ENCODE peak calls at places on chromosomes 6 and 20, in five cellular contexts. B is breast epithelium, U is heart left ventricle, H is BE2C, Y is NT2/D1. G is an unnamed sample.

GRCh38 chr6:142821860-142822259 is 123.1 kb downstream of the HIVEP2 start:
- DNase-seq in B (peak; percentile 72), U (peak; percentile 22), H (no peak), Y (no peak), G (no peak)

GRCh38 chr6:54191460-54191859 is 80.2 kb downstream of the MLIP start:
- DNase-seq in B (no peak), U (no peak), H (no peak), Y (no peak), G (no peak)

GRCh38 chr20:5843054-5843731 is 93.0 kb downstream of the SHLD1 start:
- DNase-seq in B (no peak), U (no peak), H (no peak), Y (no peak), G (no peak)

GRCh38 chr6:38871745-38872568 is 156.8 kb downstream of the DNAH8 start:
- DNase-seq in B (no peak), U (no peak), H (peak; percentile 62), Y (peak; percentile 32), G (no peak)

GRCh38 chr20:11217322-11217989 is 543.7 kb upstream of the JAG1 start:
- DNase-seq in B (no peak), U (no peak), H (no peak), Y (no peak), G (no peak)

GRCh38 chr20:40612837-40613236 is 76.2 kb downstream of the MAFB start:
- DNase-seq in B (no peak), U (no peak), H (no peak), Y (no peak), G (no peak)

GRCh38 chr6:37882724-37883413 is 63.3 kb downstream of the ZFAND3 start:
- DNase-seq in B (no peak), U (no peak), H (no peak), Y (no peak), G (no peak)

GRCh38 chr20:49696594-49696993 is 17.1 kb downstream of the B4GALT5 start:
- DNase-seq in B (no peak), U (no peak), H (no peak), Y (no peak), G (no peak)

GRCh38 chr6:80523531-80523970 is 417.1 kb downstream of the BCKDHB start:
- DNase-seq in B (no peak), U (no peak), H (no peak), Y (peak; percentile 28), G (no peak)

GRCh38 chr6:116536216-116536621 is 9.3 kb downstream of the TRAPPC3L start:
- DNase-seq in B (no peak), U (no peak), H (peak; percentile 31), Y (no peak), G (no peak)

GRCh38 chr6:74638467-74638866 is 567.4 kb downstream of the COL12A1 start:
- DNase-seq in B (no peak), U (no peak), H (no peak), Y (no peak), G (no peak)

GRCh38 chr20:54132612-54133433 is 41.0 kb downstream of the CYP24A1 start:
- DNase-seq in B (no peak), U (no peak), H (no peak), Y (peak; percentile 43), G (no peak)

GRCh38 chr20:19777981-19778380 is 19.9 kb downstream of the RIN2 start:
- DNase-seq in B (no peak), U (no peak), H (no peak), Y (no peak), G (no peak)

DNA sequence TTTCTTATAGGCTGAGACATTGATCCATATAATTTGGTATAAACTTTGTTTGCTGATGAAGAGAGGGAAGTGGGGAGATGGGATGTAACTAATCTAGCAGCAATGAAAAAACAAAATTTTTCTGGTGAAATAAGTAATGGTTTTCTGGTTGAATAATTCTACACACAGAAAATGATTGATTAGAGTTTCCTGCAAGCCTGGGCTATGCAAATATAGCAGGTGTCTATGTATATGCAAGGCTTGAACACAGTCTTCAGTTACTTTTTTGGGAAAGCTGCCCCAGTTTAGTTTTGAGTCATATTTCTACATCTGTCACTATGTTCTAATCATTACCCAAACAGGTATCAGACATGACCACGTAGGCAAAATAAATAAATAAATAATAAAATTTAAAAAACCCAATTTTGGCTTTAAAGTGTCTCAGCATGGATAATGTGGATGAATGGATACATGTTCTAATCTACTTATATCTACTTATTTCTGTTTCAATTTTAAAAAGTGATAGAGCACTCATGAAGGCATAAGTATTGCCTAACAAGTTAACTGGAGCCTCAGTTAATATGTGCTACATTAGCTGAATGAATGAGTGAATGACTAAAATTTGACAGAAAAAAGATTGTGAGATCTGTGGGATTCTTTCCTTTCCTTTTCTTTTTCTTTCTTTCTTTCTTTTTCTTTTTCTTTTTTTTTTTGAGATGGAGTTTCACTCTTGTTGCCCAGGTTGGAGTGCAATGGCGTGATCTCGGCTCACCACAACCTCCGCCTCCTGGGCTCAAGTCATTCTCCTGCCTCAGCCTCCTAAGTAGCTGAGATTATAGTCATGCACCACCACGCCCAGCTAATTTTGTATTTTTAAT is 37.2 kb upstream of the TFB1M start:
- DNase-seq in B (no peak), U (no peak), H (no peak), Y (no peak), G (no peak)
- H3K4me1 ChIP-seq in B (no peaks in the 10 kb centered on the region), U (no peaks in the 10 kb centered on the region), H (no peaks in the 10 kb centered on the region), Y (no peaks in the 10 kb centered on the region), G (no peaks in the 10 kb centered on the region)

GRCh38 chr6:42693725-42694323 is 28.6 kb downstream of the PRPH2 start:
- DNase-seq in B (no peak), U (no peak), H (no peak), Y (no peak), G (no peak)

GRCh38 chr6:42692151-42692911 is 30.1 kb downstream of the PRPH2 start:
- DNase-seq in B (no peak), U (no peak), H (no peak), Y (no peak), G (no peak)

GRCh38 chr6:42689371-42689770 is 33.0 kb downstream of the PRPH2 start:
- DNase-seq in B (no peak), U (no peak), H (no peak), Y (no peak), G (no peak)

GRCh38 chr6:42690151-42690702 is 32.2 kb downstream of the PRPH2 start:
- DNase-seq in B (no peak), U (no peak), H (no peak), Y (no peak), G (no peak)

GRCh38 chr6:42690872-42691271 is 31.5 kb downstream of the PRPH2 start:
- DNase-seq in B (no peak), U (no peak), H (no peak), Y (no peak), G (no peak)
- H3K4me1 ChIP-seq in B (no peaks in the 10 kb centered on the region), U (peaks cover 8% of the 10 kb centered on the region), H (peaks cover 5% of the 10 kb centered on the region), Y (no peaks in the 10 kb centered on the region), G (peaks cover 12% of the 10 kb centered on the region)

DNA sequence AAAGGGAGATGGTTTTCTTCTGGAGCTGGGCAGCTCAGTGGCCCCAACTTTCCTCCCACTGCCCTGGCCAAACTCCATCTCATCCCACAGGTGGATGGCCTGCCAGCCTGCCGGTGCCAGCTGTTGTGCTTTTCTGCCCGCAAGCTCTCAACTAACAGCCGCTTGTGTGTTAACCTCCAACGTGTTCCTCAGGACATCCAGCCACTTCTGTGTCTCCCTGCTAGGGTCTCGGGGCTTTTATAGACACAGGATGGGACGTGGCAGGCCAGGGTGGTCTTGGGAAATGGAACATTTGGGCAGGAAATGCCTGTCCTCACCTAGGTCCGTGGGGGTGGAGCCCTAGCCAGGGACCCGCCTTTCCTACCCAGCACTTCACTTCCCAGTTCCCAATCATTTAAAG is 171.1 kb upstream of the RGS17 start:
- DNase-seq in B (no peak), U (no peak), H (no peak), Y (no peak), G (no peak)
- H3K4me1 ChIP-seq in B (no peaks in the 10 kb centered on the region), U (no peaks in the 10 kb centered on the region), H (no peaks in the 10 kb centered on the region), Y (no peaks in the 10 kb centered on the region), G (no peaks in the 10 kb centered on the region)

GRCh38 chr6:56368484-56368883 is 121.1 kb upstream of the COL21A1 start:
- DNase-seq in B (no peak), U (no peak), H (no peak), Y (no peak), G (no peak)
- H3K4me1 ChIP-seq in B (peaks cover 8% of the 10 kb centered on the region), U (peaks cover 56% of the 10 kb centered on the region), H (peaks cover 30% of the 10 kb centered on the region), Y (no peaks in the 10 kb centered on the region), G (peaks cover 41% of the 10 kb centered on the region)

DNA sequence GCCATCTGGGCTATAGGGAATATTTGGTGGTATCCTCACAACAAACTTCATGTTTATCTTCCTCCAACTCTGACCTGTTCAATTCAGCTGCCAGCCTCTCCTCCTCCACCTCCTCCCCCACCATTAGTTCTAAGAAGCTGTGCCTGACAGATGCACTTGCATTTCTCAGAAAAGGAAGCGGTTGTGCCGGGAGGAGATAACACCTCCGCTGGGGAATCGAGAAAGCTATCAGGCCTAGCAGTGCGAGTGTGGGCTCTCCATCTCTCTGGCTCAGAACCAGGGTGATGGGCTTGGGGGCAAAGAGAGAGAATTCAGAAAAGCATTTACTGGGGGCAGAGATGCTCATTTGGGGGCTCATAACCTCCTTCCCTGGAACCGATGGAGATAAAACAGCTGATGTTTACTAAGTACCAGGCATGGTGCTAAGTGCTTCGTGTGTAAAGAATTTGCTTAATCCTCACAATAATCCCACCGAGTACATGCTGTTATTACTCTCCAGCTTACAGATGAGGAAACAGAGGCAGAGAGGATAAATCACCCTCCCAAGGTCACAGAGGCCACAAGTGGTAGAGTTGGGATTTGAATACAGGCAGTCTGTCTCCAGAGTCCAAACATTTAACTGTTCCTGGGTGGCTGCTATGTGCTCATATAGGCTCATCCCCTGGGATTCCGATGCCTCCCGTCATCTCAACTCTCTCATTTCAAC is 38.3 kb downstream of the COX4I2 start:
- DNase-seq in B (no peak), U (no peak), H (no peak), Y (no peak), G (no peak)
- H3K4me1 ChIP-seq in B (peaks cover 8% of the 10 kb centered on the region), U (peaks cover 95% of the 10 kb centered on the region), H (peaks cover 15% of the 10 kb centered on the region), Y (peaks cover 8% of the 10 kb centered on the region), G (peaks cover 100% of the 10 kb centered on the region)

GRCh38 chr6:1607557-1608221 is 2.0 kb upstream of the FOXC1 start:
- DNase-seq in B (no peak), U (no peak), H (no peak), Y (no peak), G (no peak)

GRCh38 chr6:1607236-1607556 is 2.5 kb upstream of the FOXC1 start:
- DNase-seq in B (no peak), U (no peak), H (no peak), Y (no peak), G (no peak)

GRCh38 chr6:1605822-1606532 is 3.7 kb upstream of the FOXC1 start:
- DNase-seq in B (no peak), U (no peak), H (no peak), Y (no peak), G (no peak)

GRCh38 chr6:1604991-1605821 is 4.5 kb upstream of the FOXC1 start:
- DNase-seq in B (no peak), U (no peak), H (no peak), Y (no peak), G (no peak)

DNA sequence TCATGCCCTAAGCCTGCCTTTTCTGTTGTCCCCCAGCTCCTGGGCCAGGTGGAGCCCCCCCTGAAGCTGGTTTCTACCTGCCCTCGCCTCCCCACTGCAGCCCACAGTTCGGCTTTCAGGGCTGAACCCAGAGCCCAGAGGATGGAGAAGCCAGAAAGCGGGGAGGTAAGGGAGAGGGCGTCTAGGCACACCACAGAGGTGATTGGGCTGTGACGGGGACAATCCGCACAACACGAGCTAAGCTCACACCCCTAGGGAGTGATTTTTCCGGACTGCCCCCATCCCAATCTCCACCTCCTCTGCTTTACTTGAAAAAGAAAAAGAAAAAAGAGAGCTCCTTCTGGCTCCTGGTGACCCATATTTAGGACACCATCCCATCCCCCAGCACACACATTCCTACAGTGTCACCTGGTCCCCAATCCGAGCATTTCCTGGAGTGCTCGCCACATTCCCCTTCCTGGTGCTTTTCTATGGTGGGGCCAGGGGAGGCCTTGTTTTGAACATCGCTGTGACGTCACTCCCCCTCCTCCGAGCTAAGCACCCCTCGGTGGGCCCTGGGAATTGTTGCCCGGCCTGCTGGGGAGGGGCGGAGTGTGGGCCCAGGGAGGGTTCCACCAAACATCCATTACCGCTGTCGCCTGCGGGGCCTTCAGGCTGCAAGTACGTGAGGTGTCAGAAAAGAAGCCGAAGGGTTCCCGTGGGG is 3.0 kb upstream of the FOXC1 start:
- DNase-seq in B (no peak), U (no peak), H (no peak), Y (no peak), G (no peak)
- H3K4me1 ChIP-seq in B (peaks cover 7% of the 10 kb centered on the region), U (peaks cover 14% of the 10 kb centered on the region), H (peaks cover 11% of the 10 kb centered on the region), Y (peaks cover 7% of the 10 kb centered on the region), G (peaks cover 16% of the 10 kb centered on the region)

G was measured in upper lobe of right lung.